ENCODE peak calls at places on chromosomes 7 and 10, in ten cellular contexts. H, B, O, D, G, C, Q, E, N and I are unnamed samples.

GRCh38 chr7:51430480-51431086 is 114.0 kb upstream of the COBL start:
- DNase-seq in H (no peak), B (peak), O (peak), D (peak), G (peak), C (peak), Q (peak), E (peak), N (no peak), I (peak)

GRCh38 chr7:47540387-47541093 is 41.4 kb downstream of the TNS3 start:
- DNase-seq in H (no peak), B (no peak), O (no peak), D (no peak), G (no peak), C (no peak), Q (no peak), E (no peak), N (no peak), I (no peak)

GRCh38 chr7:127588019-127588696 is at the start of gene ARF5:
- DNase-seq in H (peak), B (peak), O (peak), D (peak), G (peak), C (peak), Q (peak), E (peak), N (peak), I (peak)

GRCh38 chr7:27735165-27735564 is 4.8 kb upstream of the TAX1BP1 start:
- DNase-seq in H (no peak), B (no peak), O (no peak), D (no peak), G (no peak), C (no peak), Q (no peak), E (no peak), N (no peak), I (no peak)

GRCh38 chr10:119268871-119269506 is 61.6 kb downstream of the GRK5 start:
- DNase-seq in H (peak), B (no peak), O (no peak), D (no peak), G (peak), C (peak), Q (no peak), E (no peak), N (no peak), I (no peak)

GRCh38 chr7:137882806-137883205 is 36.0 kb upstream of the DGKI start:
- DNase-seq in H (no peak), B (no peak), O (no peak), D (no peak), G (no peak), C (no peak), Q (no peak), E (no peak), N (no peak), I (no peak)

GRCh38 chr7:45677311-45677900 is 103.2 kb downstream of the ADCY1 start:
- DNase-seq in H (peak), B (no peak), O (no peak), D (no peak), G (no peak), C (no peak), Q (peak), E (no peak), N (no peak), I (peak)

GRCh38 chr10:22682237-22683192 is 31.9 kb downstream of the PIP4K2A start:
- DNase-seq in H (no peak), B (peak), O (no peak), D (no peak), G (no peak), C (no peak), Q (no peak), E (no peak), N (no peak), I (peak)